ENCODE peak calls at places on chromosomes 2 and 18, in four cellular contexts. P is HepG2, T is K562, K is HCT116. C is an unnamed sample.

GRCh38 chr18:24120676-24121075 is 18.2 kb upstream of the CABYR start:
- DNase-seq in P (no peak), T (no peak), K (no peak), C (no peak)

GRCh38 chr2:45993476-45993991 is 303.7 kb upstream of the EPAS1 start:
- DNase-seq in P (peak; percentile 78), T (peak; percentile 68), K (peak; percentile 64), C (peak; percentile 55)

GRCh38 chr2:191345788-191346187 is 100.6 kb downstream of the MYO1B start:
- DNase-seq in P (no peak), T (no peak), K (no peak), C (no peak)

GRCh38 chr18:36809590-36810381 is 19.0 kb downstream of the TPGS2 start:
- DNase-seq in P (peak; percentile 56), T (peak; percentile 81), K (peak; percentile 39), C (no peak)

GRCh38 chr18:55494899-55495298 is 93.1 kb downstream of the TCF4 start:
- DNase-seq in P (no peak), T (no peak), K (no peak), C (no peak)

GRCh38 chr18:51010218-51010617 is 19.8 kb upstream of the SMAD4 start:
- DNase-seq in P (no peak), T (no peak), K (no peak), C (no peak)

GRCh38 chr2:164839914-164840457 is 1.6 kb downstream of the COBLL1 start:
- DNase-seq in P (peak; percentile 31), T (no peak), K (no peak), C (no peak)

GRCh38 chr2:238136820-238137537 is 1.5 kb upstream of the KLHL30 start:
- DNase-seq in P (peak; percentile 41), T (no peak), K (no peak), C (no peak)

GRCh38 chr2:62152000-62152399 is 43.9 kb upstream of the B3GNT2 start:
- DNase-seq in P (no peak), T (no peak), K (peak; percentile 44), C (no peak)

GRCh38 chr18:79853303-79853992 is 55.7 kb downstream of the KCNG2 start:
- DNase-seq in P (no peak), T (no peak), K (no peak), C (no peak)

GRCh38 chr2:95282458-95282857 is 8.2 kb downstream of the PROM2 start:
- DNase-seq in P (no peak), T (no peak), K (no peak), C (no peak)

GRCh38 chr2:236309669-236310029 is 45.4 kb upstream of the ASB18 start:
- DNase-seq in P (peak; percentile 31), T (peak; percentile 47), K (no peak), C (peak; percentile 5)

GRCh38 chr2:58064136-58064535 is 17.5 kb downstream of the VRK2 start:
- DNase-seq in P (no peak), T (no peak), K (no peak), C (no peak)

GRCh38 chr18:50466634-50467033 is 91.8 kb downstream of the SKA1 start:
- DNase-seq in P (no peak), T (no peak), K (no peak), C (no peak)

GRCh38 chr2:231132126-231132525 is 7.3 kb upstream of the HTR2B start:
- DNase-seq in P (no peak), T (no peak), K (no peak), C (no peak)

GRCh38 chr2:33264766-33265165 is 211.7 kb upstream of the RASGRP3 start:
- DNase-seq in P (no peak), T (peak; percentile 14), K (no peak), C (no peak)

GRCh38 chr2:177753682-177754475 is 318.7 kb downstream of the PDE11A start:
- DNase-seq in P (no peak), T (peak; percentile 54), K (peak; percentile 24), C (no peak)

GRCh38 chr2:20355131-20355530 is 4.5 kb upstream of the PUM2 start:
- DNase-seq in P (peak; percentile 51), T (no peak), K (no peak), C (no peak)
- TF ChIP-seq SIN3A in P (no peak), T (no peak), K (no peak), C (no peak)

GRCh38 chr2:119179951-119180350 is 21.4 kb upstream of the C1QL2 start:
- DNase-seq in P (no peak), T (no peak), K (no peak), C (no peak)
- TF ChIP-seq TCF7L2 in P (no peak), T (no peak), K (no peak), C (no peak)

DNA sequence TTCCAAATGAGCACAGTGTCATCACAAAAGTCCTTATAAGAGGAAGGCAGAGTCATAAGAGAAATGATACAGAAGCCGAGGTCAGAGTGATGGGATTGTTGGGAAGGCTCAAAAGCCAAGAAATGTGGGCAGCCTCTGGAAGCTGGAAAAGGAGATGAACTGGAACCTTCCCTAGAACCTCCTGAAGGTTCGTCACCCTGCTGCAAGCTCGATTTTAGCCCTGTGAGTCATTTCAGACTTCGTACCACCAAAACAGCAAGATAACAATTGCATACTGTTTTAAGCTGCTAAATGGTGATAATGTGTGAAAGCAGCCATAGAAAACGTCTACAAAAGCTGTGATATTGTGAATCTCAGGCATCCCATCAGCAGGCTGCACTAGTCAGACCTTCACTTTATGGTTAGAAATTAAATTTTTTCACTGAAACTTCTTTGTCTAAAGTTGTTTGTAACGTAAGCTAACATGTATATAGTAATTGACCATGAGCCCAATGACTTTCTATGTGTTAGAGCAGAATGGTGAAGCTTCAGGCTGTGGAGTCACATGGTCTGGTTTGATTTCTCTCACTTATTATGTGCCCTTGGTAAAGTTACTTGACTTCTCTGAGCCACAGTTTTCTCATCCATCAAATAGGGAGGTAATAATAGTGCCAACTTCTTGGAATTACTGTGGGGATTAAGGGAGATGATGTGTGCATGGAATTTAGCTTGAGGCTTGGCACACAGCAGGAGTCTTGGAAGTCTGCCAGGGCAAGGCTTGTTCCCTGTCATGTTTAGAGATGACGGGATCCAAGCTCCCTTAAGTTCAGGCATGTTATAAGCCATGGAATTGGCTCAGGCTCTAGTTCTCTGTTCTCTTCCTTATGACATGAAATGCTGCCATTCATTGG is 132.0 kb upstream of the CCDC195 start:
- DNase-seq in P (no peak), T (no peak), K (peak; percentile 60), C (no peak)
- H3K4me1 ChIP-seq in P (no peaks in the 10 kb centered on the region), T (no peaks in the 10 kb centered on the region), K (peaks cover 3% of the 10 kb centered on the region), C (no peaks in the 10 kb centered on the region)

GRCh38 chr18:13141209-13141608 is 77.4 kb upstream of the LDLRAD4 start:
- DNase-seq in P (no peak), T (no peak), K (no peak), C (no peak)
- TF ChIP-seq SIN3A in P (no peak), T (no peak), K (no peak), C (no peak)

GRCh38 chr2:127559454-127559853 is 24.0 kb downstream of the MYO7B start:
- DNase-seq in P (no peak), T (no peak), K (no peak), C (no peak)

GRCh38 chr2:127562930-127563329 is 27.4 kb downstream of the MYO7B start:
- DNase-seq in P (no peak), T (no peak), K (no peak), C (no peak)

GRCh38 chr2:127560929-127561275 is 25.4 kb downstream of the MYO7B start:
- DNase-seq in P (no peak), T (no peak), K (no peak), C (no peak)

GRCh38 chr2:127560201-127560928 is 24.9 kb downstream of the MYO7B start:
- DNase-seq in P (peak; percentile 28), T (no peak), K (no peak), C (no peak)

DNA sequence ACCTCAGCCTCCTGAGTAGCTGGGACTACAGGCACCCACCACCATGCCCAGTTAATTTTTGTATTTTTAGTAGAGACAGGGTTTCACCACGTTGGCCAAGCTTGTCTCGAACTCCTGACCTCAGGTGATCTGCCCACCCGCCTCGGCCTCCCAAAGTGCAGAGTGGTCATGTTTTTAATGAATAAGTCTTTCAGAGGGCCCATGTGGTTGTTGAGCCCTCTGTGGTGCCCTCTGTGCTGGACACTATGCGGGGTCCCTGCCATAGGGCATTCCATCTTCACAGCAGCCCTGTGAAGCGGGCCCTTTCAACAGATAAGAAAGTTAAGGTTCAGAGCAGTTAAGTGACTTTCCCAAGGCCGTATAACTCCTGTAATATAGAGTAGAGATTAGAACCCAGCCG is 25.9 kb downstream of the MYO7B start:
- DNase-seq in P (no peak), T (no peak), K (no peak), C (no peak)
- TF ChIP-seq TCF7L2 in P (no peak), T (no peak), K (no peak), C (no peak)

GRCh38 chr2:216717907-216718615 is 22.7 kb upstream of the IGFBP5 start:
- DNase-seq in P (no peak), T (no peak), K (no peak), C (no peak)
- H3K4me1 ChIP-seq in P (no peaks in the 10 kb centered on the region), T (no peaks in the 10 kb centered on the region), K (no peaks in the 10 kb centered on the region), C (no peaks in the 10 kb centered on the region)

GRCh38 chr2:104337869-104338268 is 516.0 kb upstream of the POU3F3 start:
- DNase-seq in P (no peak), T (no peak), K (no peak), C (no peak)
- TF ChIP-seq SIN3A in P (no peak), T (no peak), K (no peak), C (no peak)

GRCh38 chr2:132615329-132616085 is 54.5 kb downstream of the LYPD1 start:
- DNase-seq in P (no peak), T (no peak), K (no peak), C (no peak)

GRCh38 chr2:132617989-132618388 is 52.0 kb downstream of the LYPD1 start:
- DNase-seq in P (no peak), T (no peak), K (no peak), C (no peak)

GRCh38 chr2:132621131-132621875 is 48.7 kb downstream of the LYPD1 start:
- DNase-seq in P (no peak), T (no peak), K (no peak), C (no peak)

GRCh38 chr2:132620115-132620514 is 49.9 kb downstream of the LYPD1 start:
- DNase-seq in P (no peak), T (no peak), K (no peak), C (no peak)

GRCh38 chr2:132618734-132619133 is 51.3 kb downstream of the LYPD1 start:
- DNase-seq in P (no peak), T (no peak), K (no peak), C (no peak)
- TF ChIP-seq TCF7L2 in P (no peak), T (no peak), K (no peak), C (no peak)

GRCh38 chr18:48992791-48993555 is 42.2 kb upstream of the SMAD7 start:
- DNase-seq in P (no peak), T (no peak), K (no peak), C (no peak)
- H3K4me1 ChIP-seq in P (peaks cover 81% of the 10 kb centered on the region), T (peaks cover 16% of the 10 kb centered on the region), K (peaks cover 31% of the 10 kb centered on the region), C (peaks cover 55% of the 10 kb centered on the region)

C was measured in Panc1.